ENCODE peak calls at places on chromosomes 16 and 17, in ten cellular contexts. Q, L, D, F, C, S, O, V, B and P are unnamed samples. For H3K4me1, the result is how much of the 10 kb centered on the place peaks cover.

GRCh38 chr17:17401271-17401781 is 75.5 kb upstream of the MED9 start:
- DNase-seq in Q (peak), L (no peak), D (no peak), F (no peak), C (no peak), S (no peak), O (no peak), V (no peak), B (peak), P (no peak)

GRCh38 chr17:60579551-60579950 is 20.4 kb upstream of the PPM1D start:
- DNase-seq in Q (no peak), L (no peak), D (no peak), F (no peak), C (no peak), S (no peak), O (no peak), V (no peak), B (no peak), P (no peak)

GRCh38 chr16:31429314-31429713 is 1.2 kb upstream of the COX6A2 start:
- DNase-seq in Q (no peak), L (no peak), D (no peak), F (no peak), C (no peak), S (no peak), O (no peak), V (peak), B (no peak), P (peak)

GRCh38 chr17:78924481-78925151 is 571 bp downstream of the TIMP2 start:
- DNase-seq in Q (peak), L (peak), D (peak), F (no peak), C (peak), S (peak), O (no peak), V (no peak), B (no peak), P (no peak)

GRCh38 chr17:18043491-18043890 is 4.3 kb downstream of the GID4 start:
- DNase-seq in Q (no peak), L (no peak), D (no peak), F (no peak), C (no peak), S (no peak), O (no peak), V (no peak), B (peak), P (no peak)

GRCh38 chr17:45096141-45096540 is 35.0 kb downstream of the NMT1 start:
- DNase-seq in Q (peak), L (no peak), D (no peak), F (no peak), C (no peak), S (no peak), O (no peak), V (no peak), B (no peak), P (no peak)

GRCh38 chr16:23057013-23057596 is 92.1 kb downstream of the USP31 start:
- DNase-seq in Q (no peak), L (no peak), D (no peak), F (no peak), C (no peak), S (no peak), O (no peak), V (no peak), B (no peak), P (no peak)

GRCh38 chr16:1309888-1310831 is 724 bp downstream of the UBE2I start:
- DNase-seq in Q (no peak), L (peak), D (no peak), F (peak), C (peak), S (peak), O (peak), V (peak), B (peak), P (no peak)

GRCh38 chr17:28646039-28646754 is 1.2 kb upstream of the BLTP2 start:
- DNase-seq in Q (no peak), L (no peak), D (no peak), F (no peak), C (no peak), S (no peak), O (no peak), V (no peak), B (no peak), P (no peak)

GRCh38 chr16:11737678-11738077 is 5.0 kb downstream of the TXNDC11 start:
- DNase-seq in Q (no peak), L (no peak), D (no peak), F (no peak), C (no peak), S (peak), O (no peak), V (no peak), B (no peak), P (no peak)

GRCh38 chr17:49846938-49847712 is 744 bp downstream of the TAC4 start:
- DNase-seq in Q (no peak), L (no peak), D (no peak), F (no peak), C (no peak), S (no peak), O (no peak), V (no peak), B (no peak), P (no peak)

GRCh38 chr17:57138956-57139576 is 54.0 kb downstream of the AKAP1 start:
- DNase-seq in Q (no peak), L (no peak), D (no peak), F (no peak), C (no peak), S (no peak), O (no peak), V (no peak), B (no peak), P (no peak)

GRCh38 chr17:37494401-37494831 is 4.7 kb downstream of the DUSP14 start:
- DNase-seq in Q (no peak), L (no peak), D (no peak), F (no peak), C (no peak), S (no peak), O (no peak), V (no peak), B (no peak), P (no peak)

GRCh38 chr17:81837641-81838040 is 2.8 kb upstream of the PPP1R27 start:
- DNase-seq in Q (no peak), L (no peak), D (no peak), F (no peak), C (no peak), S (no peak), O (no peak), V (no peak), B (no peak), P (no peak)

GRCh38 chr17:71938340-71939010 is 182.3 kb upstream of the SOX9 start:
- DNase-seq in Q (no peak), L (no peak), D (peak), F (no peak), C (no peak), S (no peak), O (no peak), V (no peak), B (no peak), P (no peak)

GRCh38 chr16:31008154-31008950 is 2.1 kb downstream of the STX1B start:
- DNase-seq in Q (no peak), L (no peak), D (no peak), F (no peak), C (no peak), S (no peak), O (no peak), V (no peak), B (no peak), P (no peak)

GRCh38 chr17:18238299-18238698 is 12.9 kb downstream of the LLGL1 start:
- DNase-seq in Q (no peak), L (no peak), D (no peak), F (no peak), C (no peak), S (no peak), O (no peak), V (no peak), B (no peak), P (no peak)

GRCh38 chr17:44071772-44072171 is 1.2 kb downstream of the G6PC3 start:
- DNase-seq in Q (no peak), L (no peak), D (no peak), F (no peak), C (no peak), S (no peak), O (no peak), V (peak), B (no peak), P (no peak)

GRCh38 chr17:40602445-40603443 is 37.5 kb upstream of the CCR7 start:
- DNase-seq in Q (no peak), L (no peak), D (peak), F (no peak), C (no peak), S (no peak), O (peak), V (no peak), B (no peak), P (no peak)

DNA sequence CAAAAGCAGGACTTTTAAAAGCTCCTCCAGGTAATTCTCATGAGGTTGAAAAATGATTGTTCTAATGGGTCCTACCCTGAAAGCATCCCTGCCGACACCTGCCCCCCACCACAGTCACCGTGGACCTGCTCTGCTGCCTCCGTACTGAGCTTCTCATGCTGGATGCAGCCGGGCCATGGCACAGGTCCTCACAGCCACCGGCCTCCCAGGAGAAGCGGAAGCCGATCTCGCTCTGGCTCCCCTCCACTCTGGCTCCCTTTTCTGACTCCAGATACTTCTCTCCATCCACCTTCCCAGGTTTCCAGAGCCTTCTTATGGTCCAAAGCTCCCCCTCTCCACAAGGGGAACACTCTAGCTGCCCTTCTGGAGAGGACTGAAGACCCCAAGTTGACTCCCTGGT is 10.2 kb downstream of the RPRML start:
- DNase-seq in Q (no peak), L (no peak), D (no peak), F (no peak), C (peak), S (no peak), O (no peak), V (no peak), B (no peak), P (no peak)
- H3K4me3 ChIP-seq in Q (no peak), L (no peak), D (no peak), F (no peak), C (no peak), S (no peak), O (no peak), V (no peak), B (no peak), P (no peak)

GRCh38 chr16:85202631-85203461 is 90.6 kb upstream of the CIBAR2 start:
- DNase-seq in Q (peak), L (peak), D (peak), F (peak), C (peak), S (no peak), O (no peak), V (peak), B (no peak), P (no peak)

GRCh38 chr16:85203462-85203813 is 91.2 kb upstream of the CIBAR2 start:
- DNase-seq in Q (no peak), L (no peak), D (no peak), F (no peak), C (no peak), S (no peak), O (no peak), V (no peak), B (no peak), P (no peak)

GRCh38 chr16:85200471-85201278 is 88.4 kb upstream of the CIBAR2 start:
- DNase-seq in Q (no peak), L (no peak), D (no peak), F (no peak), C (no peak), S (peak), O (no peak), V (peak), B (peak), P (no peak)

GRCh38 chr16:85201566-85201965 is 89.3 kb upstream of the CIBAR2 start:
- DNase-seq in Q (peak), L (no peak), D (no peak), F (no peak), C (no peak), S (no peak), O (no peak), V (no peak), B (no peak), P (no peak)

DNA sequence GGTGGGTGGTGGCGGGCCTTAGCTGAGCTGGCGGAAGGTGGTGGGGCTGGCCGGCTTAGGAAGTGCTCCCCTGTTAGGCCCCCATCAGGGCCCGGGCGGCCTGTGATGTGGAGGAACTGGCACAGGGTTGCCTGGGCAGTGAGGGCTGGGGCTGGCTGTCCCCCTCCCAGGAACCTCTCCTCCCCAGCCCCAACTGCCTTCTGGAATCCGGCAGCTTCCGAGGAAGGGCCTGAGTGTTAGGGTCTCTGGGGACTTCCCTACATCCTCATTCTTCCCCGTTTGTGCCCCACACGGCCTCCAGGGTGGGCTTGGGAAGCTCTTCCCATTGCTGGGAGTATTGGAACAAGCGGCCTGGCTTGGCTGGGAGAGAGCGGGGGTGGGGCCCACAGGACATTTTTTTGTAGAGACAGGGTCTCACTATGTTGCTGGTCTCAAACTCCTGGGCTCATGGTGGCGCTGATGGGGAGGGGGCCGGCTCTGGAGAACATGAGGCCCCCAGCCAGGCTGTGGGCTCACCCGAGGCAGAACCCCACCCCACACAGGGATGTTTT is 89.9 kb upstream of the CIBAR2 start:
- DNase-seq in Q (peak), L (no peak), D (no peak), F (no peak), C (no peak), S (no peak), O (no peak), V (no peak), B (no peak), P (no peak)
- H3K4me1 ChIP-seq in Q (under half), L (under half), D (half or more), F (half or more), C (under half), S (under half), O (under half), V (under half), B (under half), P (under half)

GRCh38 chr16:66846831-66847230 is 2.6 kb downstream of the CA7 start:
- DNase-seq in Q (no peak), L (peak), D (no peak), F (no peak), C (peak), S (no peak), O (no peak), V (no peak), B (no peak), P (peak)

GRCh38 chr16:66845791-66846221 is 1.6 kb downstream of the CA7 start:
- DNase-seq in Q (no peak), L (no peak), D (no peak), F (no peak), C (no peak), S (no peak), O (no peak), V (no peak), B (no peak), P (peak)

GRCh38 chr16:66847533-66848057 is 3.4 kb downstream of the CA7 start:
- DNase-seq in Q (no peak), L (no peak), D (no peak), F (no peak), C (no peak), S (no peak), O (no peak), V (no peak), B (no peak), P (peak)

GRCh38 chr16:66845080-66845410 is 831 bp downstream of the CA7 start:
- DNase-seq in Q (no peak), L (peak), D (no peak), F (no peak), C (no peak), S (no peak), O (no peak), V (no peak), B (no peak), P (peak)

GRCh38 chr16:66846266-66846665 is 2.1 kb downstream of the CA7 start:
- DNase-seq in Q (no peak), L (no peak), D (no peak), F (no peak), C (peak), S (no peak), O (no peak), V (no peak), B (no peak), P (peak)
- H3K4me3 ChIP-seq in Q (no peak), L (no peak), D (no peak), F (no peak), C (no peak), S (no peak), O (no peak), V (no peak), B (no peak), P (no peak)

DNA sequence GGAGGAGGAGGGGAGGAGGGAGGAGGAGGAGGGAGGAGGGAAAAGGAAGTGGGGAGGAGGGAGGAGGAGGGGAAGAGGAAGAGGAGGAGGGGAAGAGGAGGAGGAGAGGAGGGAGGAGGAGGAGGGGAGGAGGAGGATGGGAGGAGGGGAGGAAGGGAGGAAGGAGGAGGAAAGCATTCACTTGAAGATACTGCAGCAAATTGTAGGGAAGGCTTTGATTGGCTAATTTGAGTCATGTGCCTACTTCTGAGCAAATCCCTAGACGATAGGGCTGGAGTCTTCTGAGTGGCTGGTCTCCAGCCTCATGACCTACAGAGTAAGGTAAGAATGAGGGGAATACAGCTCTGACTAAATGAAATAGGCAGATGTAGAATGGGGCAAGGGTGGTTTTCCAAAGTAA is 783.2 kb upstream of the RBFOX1 start:
- DNase-seq in Q (no peak), L (no peak), D (no peak), F (no peak), C (no peak), S (no peak), O (no peak), V (no peak), B (peak), P (no peak)
- H3K4me1 ChIP-seq in Q (under half), L (under half), D (under half), F (under half), C (under half), S (under half), O (under half), V (under half), B (under half), P (under half)

GRCh38 chr17:70137451-70138230 is 31.7 kb upstream of the KCNJ2 start:
- DNase-seq in Q (no peak), L (peak), D (peak), F (no peak), C (no peak), S (peak), O (no peak), V (no peak), B (no peak), P (no peak)
- H3K4me3 ChIP-seq in Q (no peak), L (peak), D (no peak), F (peak), C (peak), S (no peak), O (no peak), V (no peak), B (no peak), P (peak)

GRCh38 chr16:81571592-81572230 is 127.1 kb downstream of the CMIP start:
- DNase-seq in Q (no peak), L (no peak), D (no peak), F (no peak), C (no peak), S (no peak), O (no peak), V (no peak), B (no peak), P (no peak)

GRCh38 chr16:81575834-81576233 is 131.2 kb downstream of the CMIP start:
- DNase-seq in Q (no peak), L (no peak), D (no peak), F (no peak), C (no peak), S (no peak), O (no peak), V (no peak), B (no peak), P (no peak)

GRCh38 chr16:81574168-81574567 is 129.6 kb downstream of the CMIP start:
- DNase-seq in Q (no peak), L (no peak), D (no peak), F (no peak), C (no peak), S (no peak), O (no peak), V (no peak), B (no peak), P (no peak)

GRCh38 chr16:81575307-81575706 is 130.7 kb downstream of the CMIP start:
- DNase-seq in Q (no peak), L (no peak), D (no peak), F (no peak), C (no peak), S (no peak), O (no peak), V (no peak), B (no peak), P (no peak)

DNA sequence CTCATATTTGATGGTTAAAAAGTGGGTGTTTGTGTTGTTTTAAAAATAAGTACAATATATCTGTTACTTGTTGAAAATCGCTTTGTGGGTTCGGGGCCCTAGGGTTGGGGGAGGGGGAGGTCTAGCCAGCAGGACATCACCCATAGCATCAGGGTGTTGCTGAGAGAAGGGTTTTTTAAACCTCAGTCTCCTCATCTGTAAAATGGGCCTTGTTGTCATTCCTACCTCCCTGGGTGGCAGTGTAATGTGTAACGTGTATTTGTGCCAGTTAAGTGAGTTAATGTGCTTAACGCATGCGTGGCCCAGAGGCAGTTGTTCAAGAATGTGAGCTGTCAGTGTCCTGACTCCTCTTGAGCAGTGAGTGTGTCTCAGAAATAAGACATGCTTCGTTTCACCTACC is 128.9 kb downstream of the CMIP start:
- DNase-seq in Q (no peak), L (no peak), D (no peak), F (no peak), C (no peak), S (no peak), O (no peak), V (no peak), B (no peak), P (no peak)
- H3K4me1 ChIP-seq in Q (under half), L (under half), D (under half), F (under half), C (under half), S (under half), O (under half), V (under half), B (under half), P (under half)

GRCh38 chr16:2460391-2460713 is 443 bp downstream of the TEDC2 start:
- DNase-seq in Q (no peak), L (no peak), D (no peak), F (no peak), C (no peak), S (no peak), O (no peak), V (no peak), B (no peak), P (no peak)

GRCh38 chr16:2462031-2462866 is 2.3 kb downstream of the TEDC2 start:
- DNase-seq in Q (no peak), L (no peak), D (no peak), F (no peak), C (no peak), S (no peak), O (no peak), V (peak), B (no peak), P (no peak)

GRCh38 chr16:2458887-2459646 is 842 bp upstream of the TEDC2 start:
- DNase-seq in Q (no peak), L (no peak), D (no peak), F (no peak), C (no peak), S (no peak), O (no peak), V (no peak), B (peak), P (no peak)

GRCh38 chr16:2459647-2460390 is at the start of gene TEDC2:
- DNase-seq in Q (peak), L (peak), D (peak), F (peak), C (peak), S (peak), O (peak), V (peak), B (peak), P (peak)

GRCh38 chr16:2460916-2461315 is 1.0 kb downstream of the TEDC2 start:
- DNase-seq in Q (no peak), L (no peak), D (no peak), F (no peak), C (no peak), S (no peak), O (no peak), V (peak), B (no peak), P (no peak)
- H3K4me3 ChIP-seq in Q (peak), L (no peak), D (no peak), F (no peak), C (no peak), S (peak), O (no peak), V (no peak), B (peak), P (peak)